ENCODE peak calls at places on chromosomes 6 and 20, in ten cellular contexts. U is IMR-90; O is activated effector memory CD4-positive, alpha-beta T cell treated with anti-CD3 and anti-CD28 coated beads, Interleukin-2, amount 50 U/mL, for 16 hours; H is nephron progenitor cell; P is left colon; I is Right ventricle myocardium superior; M is PC-3; Z is K562; E is H7; X is occipital lobe. R is an unnamed sample.

GRCh38 chr20:52826722-52827121 is 145.4 kb upstream of the TSHZ2 start:
- DNase-seq in U (no peak), O (no peak), H (no peak), P (no peak), I (no peak), M (no peak), Z (no peak), E (no peak), X (no peak), R (no peak)

GRCh38 chr6:143677891-143678737 is at the start of gene PHACTR2:
- DNase-seq in U (peak; percentile 71), O (no peak), H (peak; percentile 84), P (peak; percentile 69), I (peak; percentile 86), M (peak; percentile 57), Z (peak; percentile 74), E (peak; percentile 96), X (peak; percentile 51), R (peak; percentile 20)

GRCh38 chr6:97822632-97823031 is 539.6 kb upstream of the MMS22L start:
- DNase-seq in U (no peak), O (no peak), H (no peak), P (no peak), I (no peak), M (no peak), Z (no peak), E (no peak), X (no peak), R (no peak)

GRCh38 chr6:30750379-30750668 is 6.0 kb upstream of the IER3 start:
- DNase-seq in U (no peak), O (no peak), H (no peak), P (no peak), I (no peak), M (no peak), Z (no peak), E (no peak), X (no peak), R (no peak)

GRCh38 chr6:30591008-30591407 is 19.8 kb downstream of the ABCF1 start:
- DNase-seq in U (peak; percentile 72), O (no peak), H (no peak), P (no peak), I (no peak), M (peak; percentile 85), Z (peak; percentile 29), E (no peak), X (no peak), R (no peak)

GRCh38 chr6:111605100-111605748 is 454 bp downstream of the TRAF3IP2 start:
- DNase-seq in U (peak; percentile 86), O (peak; percentile 73), H (peak; percentile 56), P (peak; percentile 57), I (peak; percentile 86), M (peak; percentile 44), Z (peak; percentile 43), E (peak; percentile 75), X (peak; percentile 46), R (no peak)

GRCh38 chr6:121436966-121437756 is 1.7 kb downstream of the GJA1 start:
- DNase-seq in U (peak; percentile 40), O (no peak), H (peak; percentile 64), P (peak; percentile 8), I (peak; percentile 64), M (peak; percentile 20), Z (no peak), E (peak; percentile 60), X (no peak), R (no peak)

GRCh38 chr6:144434308-144434990 is 149.3 kb downstream of the UTRN start:
- DNase-seq in U (peak; percentile 88), O (no peak), H (no peak), P (no peak), I (no peak), M (peak; percentile 70), Z (no peak), E (no peak), X (no peak), R (no peak)

GRCh38 chr6:127641905-127642304 is 64.9 kb downstream of the C6orf58 start:
- DNase-seq in U (peak; percentile 36), O (no peak), H (peak; percentile 26), P (no peak), I (no peak), M (peak; percentile 64), Z (no peak), E (peak; percentile 21), X (no peak), R (no peak)

GRCh38 chr20:5448449-5449118 is 131.8 kb upstream of the PROKR2 start:
- DNase-seq in U (peak; percentile 28), O (peak; percentile 78), H (peak; percentile 75), P (peak; percentile 54), I (no peak), M (peak; percentile 79), Z (peak; percentile 56), E (peak; percentile 83), X (no peak), R (peak; percentile 2)

GRCh38 chr6:35757461-35758123 is 18.8 kb upstream of the CLPSL2 start:
- DNase-seq in U (peak; percentile 28), O (no peak), H (peak; percentile 25), P (no peak), I (no peak), M (peak; percentile 38), Z (peak; percentile 57), E (peak; percentile 60), X (no peak), R (no peak)

GRCh38 chr20:12729326-12729725 is 279.4 kb upstream of the SPTLC3 start:
- DNase-seq in U (no peak), O (no peak), H (no peak), P (no peak), I (no peak), M (peak; percentile 58), Z (no peak), E (no peak), X (no peak), R (no peak)

GRCh38 chr6:121382467-121383121 is 48.3 kb upstream of the TBC1D32 start:
- DNase-seq in U (no peak), O (no peak), H (no peak), P (peak; percentile 86), I (no peak), M (peak; percentile 5), Z (no peak), E (no peak), X (no peak), R (no peak)

GRCh38 chr20:25223179-25223661 is 24.7 kb upstream of the PYGB start:
- DNase-seq in U (peak; percentile 97), O (peak; percentile 73), H (no peak), P (no peak), I (no peak), M (peak; percentile 99), Z (peak; percentile 39), E (peak; percentile 83), X (no peak), R (no peak)

GRCh38 chr6:151847064-151847463 is 39.6 kb downstream of the ESR1 start:
- DNase-seq in U (peak; percentile 4), O (no peak), H (peak; percentile 71), P (no peak), I (no peak), M (peak; percentile 60), Z (no peak), E (no peak), X (no peak), R (no peak)

GRCh38 chr20:64069614-64070243 is 6.7 kb downstream of the TCEA2 start:
- DNase-seq in U (no peak), O (no peak), H (peak; percentile 87), P (peak; percentile 40), I (no peak), M (peak; percentile 48), Z (peak; percentile 57), E (peak; percentile 98), X (no peak), R (no peak)

GRCh38 chr20:64222273-64222672 is 33.3 kb upstream of the PCMTD2 start:
- DNase-seq in U (peak; percentile 37), O (no peak), H (no peak), P (no peak), I (no peak), M (peak; percentile 28), Z (no peak), E (no peak), X (no peak), R (no peak)

GRCh38 chr6:119720160-119720559 is 370.6 kb upstream of the MAN1A1 start:
- DNase-seq in U (peak; percentile 1), O (no peak), H (no peak), P (no peak), I (no peak), M (peak; percentile 29), Z (peak; percentile 22), E (no peak), X (no peak), R (no peak)

GRCh38 chr6:33323623-33323948 is 6.0 kb upstream of the ZBTB22 start:
- DNase-seq in U (no peak), O (no peak), H (no peak), P (no peak), I (no peak), M (no peak), Z (no peak), E (peak; percentile 61), X (no peak), R (no peak)

GRCh38 chr6:24430086-24430485 is 27.4 kb downstream of the MRS2 start:
- DNase-seq in U (peak; percentile 47), O (peak; percentile 28), H (no peak), P (no peak), I (no peak), M (peak; percentile 15), Z (no peak), E (no peak), X (no peak), R (no peak)

GRCh38 chr6:12383448-12383847 is 93.3 kb downstream of the EDN1 start:
- DNase-seq in U (no peak), O (no peak), H (no peak), P (no peak), I (no peak), M (no peak), Z (no peak), E (no peak), X (no peak), R (no peak)

GRCh38 chr6:108497883-108498282 is 62.8 kb upstream of the FOXO3 start:
- DNase-seq in U (peak; percentile 35), O (no peak), H (peak; percentile 27), P (peak; percentile 19), I (no peak), M (peak; percentile 52), Z (peak; percentile 15), E (peak; percentile 46), X (no peak), R (no peak)

GRCh38 chr20:1841554-1842140 is 53.6 kb upstream of the SIRPA start:
- DNase-seq in U (peak; percentile 26), O (no peak), H (no peak), P (no peak), I (no peak), M (no peak), Z (no peak), E (no peak), X (peak; percentile 29), R (no peak)

GRCh38 chr6:158043586-158044524 is 62.2 kb downstream of the SYNJ2 start:
- DNase-seq in U (no peak), O (peak; percentile 60), H (no peak), P (no peak), I (peak; percentile 72), M (no peak), Z (no peak), E (no peak), X (no peak), R (no peak)

GRCh38 chr6:36699290-36699689 is 1.7 kb downstream of the RAB44 start:
- DNase-seq in U (no peak), O (peak; percentile 43), H (no peak), P (peak; percentile 41), I (no peak), M (no peak), Z (peak; percentile 54), E (no peak), X (no peak), R (no peak)

GRCh38 chr20:20052074-20052970 is at the start of the genes CFAP61 and CRNKL1:
- DNase-seq in U (peak; percentile 95), O (peak; percentile 99), H (peak; percentile 96), P (peak; percentile 99), I (peak; percentile 98), M (peak; percentile 99), Z (peak; percentile 88), E (peak; percentile 92), X (peak; percentile 94), R (peak; percentile 92)

GRCh38 chr6:148997863-148998262 is 251.0 kb downstream of the UST start:
- DNase-seq in U (peak; percentile 73), O (no peak), H (no peak), P (no peak), I (no peak), M (no peak), Z (no peak), E (no peak), X (no peak), R (no peak)

GRCh38 chr20:57881466-57882405 is 171.9 kb upstream of the PMEPA1 start:
- DNase-seq in U (no peak), O (no peak), H (no peak), P (no peak), I (no peak), M (no peak), Z (no peak), E (no peak), X (no peak), R (no peak)

R was measured in C1 segment of cervical spinal cord.